ENCODE peak calls at places on chromosomes 4 and X, in four cellular contexts. Q is GM23248, L is GM12878, I is A673. A is an unnamed sample.

GRCh38 chr4:136319789-136320470 is 1212.4 kb downstream of the PCDH18 start:
- DNase-seq in I (no peak), L (no peak), Q (no peak), A (peak)

GRCh38 chrX:65601126-65601525 is 66.3 kb upstream of the MSN start:
- DNase-seq in L (no peak), I (no peak), Q (no peak), A (no peak)

GRCh38 chr4:122842392-122842791 is 15.8 kb downstream of the FGF2 start:
- DNase-seq in I (no peak), Q (no peak), L (no peak), A (no peak)

GRCh38 chr4:23368081-23368697 is 521.7 kb downstream of the PPARGC1A start:
- DNase-seq in Q (no peak), L (no peak), I (no peak), A (peak)

GRCh38 chr4:137443031-137443800 is 89.1 kb downstream of the PCDH18 start:
- DNase-seq in Q (no peak), I (no peak), L (no peak), A (no peak)

GRCh38 chr4:174627473-174627872 is 105.2 kb upstream of the HPGD start:
- DNase-seq in Q (no peak), L (no peak), I (no peak), A (no peak)

GRCh38 chr4:112340048-112340447 is 42.9 kb downstream of the ALPK1 start:
- DNase-seq in I (peak), L (no peak), Q (no peak), A (no peak)

GRCh38 chrX:10519761-10520160 is 100.6 kb downstream of the MID1 start:
- DNase-seq in Q (peak), I (no peak), L (no peak), A (no peak)

GRCh38 chrX:70479197-70479969 is 34.7 kb downstream of the DLG3 start:
- DNase-seq in I (no peak), Q (peak), L (no peak), A (peak)

GRCh38 chr4:27009539-27009938 is 148.9 kb downstream of the STIM2 start:
- DNase-seq in Q (peak), L (no peak), I (no peak), A (no peak)

GRCh38 chr4:139535228-139535851 is 20.7 kb downstream of the SETD7 start:
- DNase-seq in I (no peak), L (no peak), Q (no peak), A (no peak)

GRCh38 chr4:98996056-98996941 is 778 bp downstream of the METAP1 start:
- DNase-seq in L (no peak), I (peak), Q (peak), A (peak)

GRCh38 chrX:21374163-21374993 is at the start of gene CNKSR2:
- DNase-seq in I (peak), Q (peak), L (no peak), A (peak)
- TF ChIP-seq EZH2 in I (peak), Q (no peak), L (no peak), A (no peak)

GRCh38 chr4:2241410-2242353 is at the start of the genes HAUS3 and POLN:
- DNase-seq in L (peak), Q (peak), I (peak), A (peak)
- TF ChIP-seq EZH2 in L (no peak), Q (no peak), I (no peak), A (no peak)

GRCh38 chr4:54036184-54036583 is 28.2 kb downstream of the CHIC2 start:
- DNase-seq in Q (no peak), I (no peak), L (no peak), A (no peak)

GRCh38 chr4:54027311-54027710 is 37.1 kb downstream of the CHIC2 start:
- DNase-seq in I (no peak), Q (no peak), L (no peak), A (no peak)

GRCh38 chr4:54032558-54033135 is 31.8 kb downstream of the CHIC2 start:
- DNase-seq in L (no peak), I (no peak), Q (no peak), A (no peak)
- TF ChIP-seq EZH2 in L (no peak), I (no peak), Q (no peak), A (no peak)

GRCh38 chrX:25004485-25005032 is 11.2 kb downstream of the ARX start:
- DNase-seq in Q (no peak), I (no peak), L (no peak), A (no peak)
- TF ChIP-seq EZH2 in Q (no peak), I (no peak), L (no peak), A (peak)

A was measured in hepatocyte.